ENCODE peak calls at places on chromosomes 11 and 22, in eight cellular contexts. L is LHCN-M2; D is endothelial cell; N is stimulated activated CD4-positive, alpha-beta T cell treated with anti-CD3 and anti-CD28 coated beads, Interleukin-12 subunit alpha, Interleukin-12 subunit beta, amount 100 ng/mL, for 48 hours; A is central memory CD4-positive, alpha-beta T cell; V is T follicular helper cell; K is cerebellar cortex; U is CD4-positive, alpha-beta T cell. M is an unnamed sample.
A peak's percentile ranks its signal among the peaks of the same experiment; 100 is the strongest.

GRCh38 chr11:42947405-42947804 is 364.4 kb upstream of the API5 start:
- DNase-seq in L (no peak), A (no peak), N (no peak), K (no peak), V (no peak), D (no peak), U (no peak), M (no peak)

GRCh38 chr22:49922484-49922883 is 4.0 kb downstream of the CRELD2 start:
- DNase-seq in K (no peak), L (no peak), A (no peak), N (no peak), U (no peak), V (no peak), D (no peak), M (no peak)

GRCh38 chr22:30265851-30266444 is 703 bp downstream of the OSM start:
- DNase-seq in V (peak; percentile 73), K (no peak), L (no peak), A (peak; percentile 87), N (peak; percentile 78), D (no peak), U (peak; percentile 78), M (peak; percentile 86)

GRCh38 chr11:90542092-90542491 is 319.2 kb upstream of the CHORDC1 start:
- DNase-seq in N (no peak), A (no peak), V (no peak), U (no peak), L (no peak), K (no peak), D (no peak), M (no peak)

GRCh38 chr11:118908264-118908663 is 17.5 kb downstream of the BCL9L start:
- DNase-seq in K (no peak), U (no peak), D (no peak), A (no peak), N (no peak), V (no peak), L (no peak), M (no peak)

GRCh38 chr11:117885777-117886176 is 9.3 kb upstream of the FXYD6 start:
- DNase-seq in V (no peak), U (no peak), A (no peak), L (no peak), K (no peak), D (no peak), N (no peak), M (no peak)

GRCh38 chr11:19352736-19353110 is 112.0 kb upstream of the E2F8 start:
- DNase-seq in D (no peak), U (no peak), L (no peak), K (no peak), N (no peak), V (no peak), A (no peak), M (no peak)

GRCh38 chr11:73784734-73785133 is 2.9 kb upstream of the MRPL48 start:
- DNase-seq in D (no peak), N (no peak), U (no peak), A (no peak), V (no peak), L (no peak), K (no peak), M (no peak)

GRCh38 chr11:96275807-96276594 is 67.0 kb downstream of the MAML2 start:
- DNase-seq in U (no peak), D (no peak), K (no peak), V (no peak), N (no peak), A (no peak), L (no peak), M (no peak)

GRCh38 chr11:134343646-134344045 is 11.9 kb downstream of the GLB1L2 start:
- DNase-seq in D (no peak), A (no peak), U (no peak), L (peak; percentile 1), N (no peak), V (no peak), K (no peak), M (no peak)

M was measured in GM12891.